ENCODE peak calls at places on chromosomes 1 and 21, in eight cellular contexts. I is transverse colon, C is heart right ventricle, F is cardiac muscle cell, X is left lung, P is upper lobe of right lung, O is adrenal gland, T is sigmoid colon. Q is an unnamed sample.

GRCh38 chr1:182389619-182390047 is 2.0 kb downstream of the GLUL start:
- DNase-seq in I (peak; percentile 54), C (peak; percentile 12), F (no peak), X (no peak), P (peak; percentile 64), O (no peak), T (peak; percentile 78), Q (no peak)

GRCh38 chr21:42156690-42157605 is 62.0 kb upstream of the ABCG1 start:
- DNase-seq in I (peak; percentile 31), C (peak; percentile 35), F (no peak), X (peak; percentile 59), P (peak; percentile 61), O (no peak), T (no peak), Q (no peak)

GRCh38 chr1:211229365-211229759 is 29.8 kb upstream of the RCOR3 start:
- DNase-seq in I (no peak), C (no peak), F (no peak), X (no peak), P (no peak), O (no peak), T (no peak), Q (no peak)

GRCh38 chr21:25557170-25557569 is 50.1 kb downstream of the MRPL39 start:
- DNase-seq in I (no peak), C (no peak), F (no peak), X (no peak), P (no peak), O (no peak), T (no peak), Q (no peak)

GRCh38 chr1:45815667-45816458 is 12.5 kb downstream of the MAST2 start:
- DNase-seq in I (no peak), C (no peak), F (no peak), X (no peak), P (no peak), O (peak; percentile 34), T (no peak), Q (no peak)

GRCh38 chr1:215719569-215719968 is 152.5 kb downstream of the KCTD3 start:
- DNase-seq in I (no peak), C (no peak), F (no peak), X (no peak), P (no peak), O (no peak), T (no peak), Q (no peak)

GRCh38 chr1:84492726-84493125 is 13.5 kb upstream of the SPATA1 start:
- DNase-seq in I (no peak), C (no peak), F (peak; percentile 12), X (no peak), P (no peak), O (no peak), T (no peak), Q (no peak)

GRCh38 chr1:35935436-35935835 is 4.5 kb downstream of the AGO3 start:
- DNase-seq in I (no peak), C (no peak), F (peak; percentile 35), X (no peak), P (no peak), O (no peak), T (no peak), Q (no peak)

GRCh38 chr21:44084496-44085241 is 22.5 kb upstream of the PWP2 start:
- DNase-seq in I (no peak), C (no peak), F (no peak), X (peak; percentile 17), P (peak; percentile 23), O (no peak), T (peak; percentile 48), Q (no peak)

GRCh38 chr1:182845894-182846293 is 6.7 kb downstream of the DHX9 start:
- DNase-seq in I (no peak), C (no peak), F (no peak), X (no peak), P (no peak), O (no peak), T (no peak), Q (no peak)

GRCh38 chr1:181768216-181768929 is 285.1 kb downstream of the CACNA1E start:
- DNase-seq in I (no peak), C (no peak), F (no peak), X (no peak), P (no peak), O (no peak), T (no peak), Q (no peak)

GRCh38 chr1:19436716-19437476 is 48.4 kb downstream of the CAPZB start:
- DNase-seq in I (peak; percentile 86), C (no peak), F (no peak), X (no peak), P (peak; percentile 72), O (peak; percentile 80), T (peak; percentile 93), Q (no peak)

GRCh38 chr1:110880708-110881374 is 7.9 kb downstream of the CD53 start:
- DNase-seq in I (no peak), C (no peak), F (no peak), X (no peak), P (no peak), O (no peak), T (no peak), Q (no peak)

GRCh38 chr1:167298328-167298727 is 77.6 kb downstream of the POU2F1 start:
- DNase-seq in I (no peak), C (no peak), F (no peak), X (no peak), P (no peak), O (no peak), T (no peak), Q (no peak)
- H3K27ac ChIP-seq in I (no peak overlapping the region), C (no peak overlapping the region), F (no peak overlapping the region), X (peak overlapping the region; percentile 76), P (peak overlapping the region; percentile 55), O (peak overlapping the region; percentile 77), T (no peak overlapping the region), Q (no peak overlapping the region)

DNA sequence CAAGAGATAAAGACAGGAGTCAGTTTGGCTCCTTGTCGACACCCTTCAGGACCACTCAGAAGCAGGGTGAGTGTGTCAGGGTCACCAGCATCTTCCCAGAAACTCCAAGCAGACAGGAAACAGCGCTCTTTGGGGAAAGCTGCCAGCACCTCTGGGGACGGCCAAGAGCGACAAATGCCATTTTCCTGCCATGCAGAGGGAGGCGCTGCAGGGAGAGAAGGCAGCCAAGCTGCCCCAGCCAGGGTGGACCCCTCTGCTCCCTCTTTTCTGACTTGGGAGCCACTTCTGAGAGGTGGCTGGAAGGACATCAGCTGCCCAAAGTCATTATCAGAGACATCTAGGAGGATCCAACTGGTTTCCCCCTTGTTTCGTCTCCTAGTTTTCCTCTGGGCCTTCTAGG is 29.0 kb downstream of the SIM2 start:
- DNase-seq in I (no peak), C (no peak), F (no peak), X (no peak), P (peak; percentile 37), O (no peak), T (peak; percentile 19), Q (no peak)
- TF ChIP-seq CTCF in I (no peak), C (no peak), F (peak; percentile 8), X (no peak), P (no peak), O (no peak), T (no peak), Q (no peak)

DNA sequence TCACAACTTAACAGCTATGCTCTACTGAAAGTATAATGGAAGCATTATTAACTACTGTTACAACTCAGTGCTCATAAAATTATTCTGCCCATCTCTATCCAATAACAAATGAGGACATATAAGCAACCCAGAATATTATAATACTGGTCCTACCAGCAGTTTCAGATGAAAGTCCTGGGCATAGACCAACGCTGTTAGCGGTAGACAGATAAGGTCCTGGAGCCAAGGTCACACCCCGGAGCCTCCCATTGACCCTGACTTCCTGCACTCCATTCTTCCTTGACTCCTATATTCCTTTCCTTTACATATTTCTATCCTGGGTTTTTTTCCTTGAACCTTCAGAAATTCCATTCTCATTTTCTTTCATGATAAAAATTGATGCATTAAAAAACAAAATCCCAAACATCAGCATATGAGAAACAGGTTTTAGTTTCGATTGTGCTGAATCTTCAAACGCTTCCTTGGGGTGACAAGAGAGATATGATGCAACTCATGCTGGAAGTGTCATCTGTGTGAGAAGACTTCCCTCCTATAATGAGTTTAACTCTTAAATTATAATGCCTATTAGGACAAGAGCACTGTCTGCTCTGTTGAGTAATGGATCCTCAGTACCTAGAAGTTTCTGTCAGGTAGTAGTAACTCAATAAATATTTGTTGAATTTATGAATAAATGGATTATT is 831.1 kb downstream of the LRRIQ3 start:
- DNase-seq in I (no peak), C (no peak), F (no peak), X (no peak), P (no peak), O (no peak), T (no peak), Q (no peak)
- H3K9me3 ChIP-seq in I (no peaks in the 10 kb centered on the region), C (no peaks in the 10 kb centered on the region), F (no peaks in the 10 kb centered on the region), X (peaks cover 6% of the 10 kb centered on the region), P (no peaks in the 10 kb centered on the region), O (no peaks in the 10 kb centered on the region), T (no peaks in the 10 kb centered on the region), Q (no peaks in the 10 kb centered on the region)

GRCh38 chr1:155011004-155011416 is 8.4 kb downstream of the ZBTB7B start:
- DNase-seq in I (no peak), C (no peak), F (no peak), X (no peak), P (no peak), O (no peak), T (no peak), Q (no peak)
- H3K27ac ChIP-seq in I (peak overlapping the region; percentile 100), C (peak overlapping the region; percentile 19), F (no peak overlapping the region), X (peak overlapping the region; percentile 95), P (no peak overlapping the region), O (peak overlapping the region; percentile 75), T (peak overlapping the region; percentile 98), Q (peak overlapping the region; percentile 88)

GRCh38 chr21:34061983-34062382 is 11.4 kb upstream of the MRPS6 start:
- DNase-seq in I (no peak), C (no peak), F (no peak), X (no peak), P (no peak), O (no peak), T (no peak), Q (no peak)
- TF ChIP-seq CTCF in I (no peak), C (no peak), F (no peak), X (no peak), P (no peak), O (no peak), T (no peak), Q (no peak)